ENCODE peak calls at places on chromosome 13, in ten cellular contexts. One of them, this sample, is unnamed.

GRCh38 chr13:51817717-51818116 is 13.8 kb upstream of the DHRS12 start:
- DNase-seq in dorsolateral prefrontal cortex: no peak
- DNase-seq in activated gamma-delta T cell treated with Interleukin-2 at 50 U/mL for 16 hours: no peak
- DNase-seq in activated naive CD8-positive, alpha-beta T cell treated with anti-CD3 and anti-CD28 coated beads for 36 hours: no peak
- DNase-seq in hippocampal formation: no peak
- DNase-seq in T-helper 1 cell: no peak
- DNase-seq in activated CD4-positive, alpha-beta T cell treated with anti-CD3 and anti-CD28 coated beads, Interleukin-2, amount 50 U/mL, for 4 hours: no peak
- DNase-seq in stimulated activated CD8-positive, alpha-beta memory T cell treated with anti-CD3 and anti-CD28 coated beads, Interleukin-4, amount 100 ng/mL, for 1 hour: no peak
- DNase-seq in H54: no peak
- DNase-seq in GM04503: no peak
- DNase-seq in this sample: no peak

GRCh38 chr13:29858667-29859066 is 8.2 kb upstream of the UBL3 start:
- DNase-seq in dorsolateral prefrontal cortex: no peak
- DNase-seq in activated gamma-delta T cell treated with Interleukin-2 at 50 U/mL for 16 hours: no peak
- DNase-seq in activated naive CD8-positive, alpha-beta T cell treated with anti-CD3 and anti-CD28 coated beads for 36 hours: no peak
- DNase-seq in hippocampal formation: no peak
- DNase-seq in T-helper 1 cell: no peak
- DNase-seq in activated CD4-positive, alpha-beta T cell treated with anti-CD3 and anti-CD28 coated beads, Interleukin-2, amount 50 U/mL, for 4 hours: no peak
- DNase-seq in stimulated activated CD8-positive, alpha-beta memory T cell treated with anti-CD3 and anti-CD28 coated beads, Interleukin-4, amount 100 ng/mL, for 1 hour: no peak
- DNase-seq in H54: no peak
- DNase-seq in GM04503: no peak
- DNase-seq in this sample: no peak

GRCh38 chr13:26695891-26696311 is 64.7 kb downstream of the GPR12 start:
- DNase-seq in dorsolateral prefrontal cortex: no peak
- DNase-seq in activated gamma-delta T cell treated with Interleukin-2 at 50 U/mL for 16 hours: no peak
- DNase-seq in activated naive CD8-positive, alpha-beta T cell treated with anti-CD3 and anti-CD28 coated beads for 36 hours: no peak
- DNase-seq in hippocampal formation: no peak
- DNase-seq in T-helper 1 cell: no peak
- DNase-seq in activated CD4-positive, alpha-beta T cell treated with anti-CD3 and anti-CD28 coated beads, Interleukin-2, amount 50 U/mL, for 4 hours: no peak
- DNase-seq in stimulated activated CD8-positive, alpha-beta memory T cell treated with anti-CD3 and anti-CD28 coated beads, Interleukin-4, amount 100 ng/mL, for 1 hour: no peak
- DNase-seq in H54: no peak
- DNase-seq in GM04503: no peak
- DNase-seq in this sample: no peak

GRCh38 chr13:110014719-110015118 is 228.3 kb upstream of the IRS2 start:
- DNase-seq in dorsolateral prefrontal cortex: no peak
- DNase-seq in activated gamma-delta T cell treated with Interleukin-2 at 50 U/mL for 16 hours: no peak
- DNase-seq in activated naive CD8-positive, alpha-beta T cell treated with anti-CD3 and anti-CD28 coated beads for 36 hours: no peak
- DNase-seq in hippocampal formation: no peak
- DNase-seq in T-helper 1 cell: no peak
- DNase-seq in activated CD4-positive, alpha-beta T cell treated with anti-CD3 and anti-CD28 coated beads, Interleukin-2, amount 50 U/mL, for 4 hours: no peak
- DNase-seq in stimulated activated CD8-positive, alpha-beta memory T cell treated with anti-CD3 and anti-CD28 coated beads, Interleukin-4, amount 100 ng/mL, for 1 hour: no peak
- DNase-seq in H54: no peak
- DNase-seq in GM04503: no peak
- DNase-seq in this sample: no peak

GRCh38 chr13:105410602-105411001 is 1124.9 kb downstream of the EFNB2 start:
- DNase-seq in dorsolateral prefrontal cortex: peak
- DNase-seq in activated gamma-delta T cell treated with Interleukin-2 at 50 U/mL for 16 hours: peak
- DNase-seq in activated naive CD8-positive, alpha-beta T cell treated with anti-CD3 and anti-CD28 coated beads for 36 hours: peak
- DNase-seq in hippocampal formation: peak
- DNase-seq in T-helper 1 cell: no peak
- DNase-seq in activated CD4-positive, alpha-beta T cell treated with anti-CD3 and anti-CD28 coated beads, Interleukin-2, amount 50 U/mL, for 4 hours: no peak
- DNase-seq in stimulated activated CD8-positive, alpha-beta memory T cell treated with anti-CD3 and anti-CD28 coated beads, Interleukin-4, amount 100 ng/mL, for 1 hour: no peak
- DNase-seq in H54: peak
- DNase-seq in GM04503: peak
- DNase-seq in this sample: peak

GRCh38 chr13:113205428-113205931 is 3.0 kb downstream of the PCID2 start:
- DNase-seq in dorsolateral prefrontal cortex: no peak
- DNase-seq in activated gamma-delta T cell treated with Interleukin-2 at 50 U/mL for 16 hours: no peak
- DNase-seq in activated naive CD8-positive, alpha-beta T cell treated with anti-CD3 and anti-CD28 coated beads for 36 hours: no peak
- DNase-seq in hippocampal formation: no peak
- DNase-seq in T-helper 1 cell: no peak
- DNase-seq in activated CD4-positive, alpha-beta T cell treated with anti-CD3 and anti-CD28 coated beads, Interleukin-2, amount 50 U/mL, for 4 hours: no peak
- DNase-seq in stimulated activated CD8-positive, alpha-beta memory T cell treated with anti-CD3 and anti-CD28 coated beads, Interleukin-4, amount 100 ng/mL, for 1 hour: no peak
- DNase-seq in H54: no peak
- DNase-seq in GM04503: no peak
- DNase-seq in this sample: no peak

GRCh38 chr13:21458457-21458815 is 667 bp downstream of the ZDHHC20 start:
- DNase-seq in dorsolateral prefrontal cortex: peak
- DNase-seq in activated gamma-delta T cell treated with Interleukin-2 at 50 U/mL for 16 hours: peak
- DNase-seq in activated naive CD8-positive, alpha-beta T cell treated with anti-CD3 and anti-CD28 coated beads for 36 hours: peak
- DNase-seq in hippocampal formation: peak
- DNase-seq in T-helper 1 cell: peak
- DNase-seq in activated CD4-positive, alpha-beta T cell treated with anti-CD3 and anti-CD28 coated beads, Interleukin-2, amount 50 U/mL, for 4 hours: peak
- DNase-seq in stimulated activated CD8-positive, alpha-beta memory T cell treated with anti-CD3 and anti-CD28 coated beads, Interleukin-4, amount 100 ng/mL, for 1 hour: no peak
- DNase-seq in H54: peak
- DNase-seq in GM04503: no peak
- DNase-seq in this sample: no peak

GRCh38 chr13:47962237-47962636 is 38.8 kb downstream of the SUCLA2 start:
- DNase-seq in dorsolateral prefrontal cortex: no peak
- DNase-seq in activated gamma-delta T cell treated with Interleukin-2 at 50 U/mL for 16 hours: no peak
- DNase-seq in activated naive CD8-positive, alpha-beta T cell treated with anti-CD3 and anti-CD28 coated beads for 36 hours: no peak
- DNase-seq in hippocampal formation: no peak
- DNase-seq in T-helper 1 cell: no peak
- DNase-seq in activated CD4-positive, alpha-beta T cell treated with anti-CD3 and anti-CD28 coated beads, Interleukin-2, amount 50 U/mL, for 4 hours: no peak
- DNase-seq in stimulated activated CD8-positive, alpha-beta memory T cell treated with anti-CD3 and anti-CD28 coated beads, Interleukin-4, amount 100 ng/mL, for 1 hour: no peak
- DNase-seq in H54: no peak
- DNase-seq in GM04503: no peak
- DNase-seq in this sample: no peak

GRCh38 chr13:50474094-50474654 is 369.3 kb downstream of the DLEU7 start:
- DNase-seq in dorsolateral prefrontal cortex: no peak
- DNase-seq in activated gamma-delta T cell treated with Interleukin-2 at 50 U/mL for 16 hours: no peak
- DNase-seq in activated naive CD8-positive, alpha-beta T cell treated with anti-CD3 and anti-CD28 coated beads for 36 hours: no peak
- DNase-seq in hippocampal formation: no peak
- DNase-seq in T-helper 1 cell: no peak
- DNase-seq in activated CD4-positive, alpha-beta T cell treated with anti-CD3 and anti-CD28 coated beads, Interleukin-2, amount 50 U/mL, for 4 hours: no peak
- DNase-seq in stimulated activated CD8-positive, alpha-beta memory T cell treated with anti-CD3 and anti-CD28 coated beads, Interleukin-4, amount 100 ng/mL, for 1 hour: no peak
- DNase-seq in H54: no peak
- DNase-seq in GM04503: no peak
- DNase-seq in this sample: no peak

GRCh38 chr13:32426191-32426980 is 1.5 kb downstream of the N4BP2L1 start:
- DNase-seq in dorsolateral prefrontal cortex: no peak
- DNase-seq in activated gamma-delta T cell treated with Interleukin-2 at 50 U/mL for 16 hours: peak
- DNase-seq in activated naive CD8-positive, alpha-beta T cell treated with anti-CD3 and anti-CD28 coated beads for 36 hours: peak
- DNase-seq in hippocampal formation: no peak
- DNase-seq in T-helper 1 cell: peak
- DNase-seq in activated CD4-positive, alpha-beta T cell treated with anti-CD3 and anti-CD28 coated beads, Interleukin-2, amount 50 U/mL, for 4 hours: peak
- DNase-seq in stimulated activated CD8-positive, alpha-beta memory T cell treated with anti-CD3 and anti-CD28 coated beads, Interleukin-4, amount 100 ng/mL, for 1 hour: peak
- DNase-seq in H54: no peak
- DNase-seq in GM04503: no peak
- DNase-seq in this sample: no peak

GRCh38 chr13:35927554-35927953 is 203.6 kb downstream of the DCLK1 start:
- DNase-seq in dorsolateral prefrontal cortex: no peak
- DNase-seq in activated gamma-delta T cell treated with Interleukin-2 at 50 U/mL for 16 hours: no peak
- DNase-seq in activated naive CD8-positive, alpha-beta T cell treated with anti-CD3 and anti-CD28 coated beads for 36 hours: no peak
- DNase-seq in hippocampal formation: no peak
- DNase-seq in T-helper 1 cell: no peak
- DNase-seq in activated CD4-positive, alpha-beta T cell treated with anti-CD3 and anti-CD28 coated beads, Interleukin-2, amount 50 U/mL, for 4 hours: no peak
- DNase-seq in stimulated activated CD8-positive, alpha-beta memory T cell treated with anti-CD3 and anti-CD28 coated beads, Interleukin-4, amount 100 ng/mL, for 1 hour: no peak
- DNase-seq in H54: peak
- DNase-seq in GM04503: peak
- DNase-seq in this sample: no peak